ENCODE peak calls at places on chromosomes 16 and 17, in five cellular contexts. O is iris pigment epithelial cell, J is T-helper 2 cell, C is A549, N is HS-5. I is an unnamed sample.

GRCh38 chr17:79027925-79028491 is 4.0 kb downstream of the C1QTNF1 start:
- DNase-seq in J (no peak), C (no peak), O (no peak), N (no peak), I (peak; percentile 38)

GRCh38 chr16:54241525-54241924 is 45.1 kb downstream of the IRX3 start:
- DNase-seq in J (no peak), O (no peak), N (no peak), C (no peak), I (no peak)

GRCh38 chr17:17175917-17176316 is 30.2 kb downstream of the PLD6 start:
- DNase-seq in N (no peak), C (no peak), O (no peak), J (no peak), I (no peak)

GRCh38 chr16:11586856-11587642 is at the start of gene LITAF:
- DNase-seq in J (peak; percentile 32), C (peak; percentile 67), N (no peak), O (peak; percentile 50), I (no peak)

GRCh38 chr16:2874584-2875362 is 8.2 kb upstream of the FLYWCH2 start:
- DNase-seq in O (peak; percentile 65), J (peak; percentile 56), N (peak; percentile 14), C (peak; percentile 59), I (peak; percentile 75)

GRCh38 chr16:361872-362701 is 8.3 kb downstream of the MRPL28 start:
- DNase-seq in C (peak; percentile 94), O (peak; percentile 72), N (peak; percentile 25), J (peak; percentile 30), I (peak; percentile 72)

GRCh38 chr17:34177642-34178041 is 77.4 kb upstream of the CCL2 start:
- DNase-seq in N (peak; percentile 10), O (peak; percentile 80), C (no peak), J (no peak), I (peak; percentile 77)

GRCh38 chr16:62149646-62150045 is 113.4 kb upstream of the CDH8 start:
- DNase-seq in C (no peak), O (peak; percentile 1), N (peak; percentile 38), J (no peak), I (no peak)

GRCh38 chr17:28147026-28147425 is 104.5 kb downstream of the NLK start:
- DNase-seq in J (no peak), C (no peak), N (no peak), O (no peak), I (peak; percentile 19)

GRCh38 chr17:74639704-74640142 is 16.2 kb upstream of the CD300E start:
- DNase-seq in J (no peak), C (no peak), O (no peak), N (no peak), I (no peak)

I was measured in fibroblast of mammary gland.